ENCODE peak calls at places on chromosomes 13 and 19, in six cellular contexts. I, R, K, E, Q and S are unnamed samples.
A peak's percentile ranks its signal among the peaks of the same experiment; 100 is the strongest.

GRCh38 chr13:29435125-29435911 is 160.2 kb downstream of the SLC7A1 start:
- DNase-seq in I (no peak), R (peak; percentile 63), Q (no peak), E (no peak), K (no peak), S (no peak)

GRCh38 chr19:33781996-33782395 is 14.7 kb upstream of the KCTD15 start:
- DNase-seq in R (no peak), I (no peak), Q (no peak), K (no peak), E (no peak), S (no peak)

GRCh38 chr13:45479661-45480060 is 14.9 kb downstream of the COG3 start:
- DNase-seq in R (no peak), Q (no peak), I (no peak), E (no peak), K (no peak), S (no peak)

GRCh38 chr13:51734786-51735185 is 69.2 kb downstream of the DHRS12 start:
- DNase-seq in I (no peak), Q (no peak), R (no peak), E (no peak), K (no peak), S (no peak)

GRCh38 chr13:97881556-97881955 is 71.9 kb upstream of the IPO5 start:
- DNase-seq in R (no peak), E (no peak), Q (no peak), I (no peak), K (no peak), S (no peak)

GRCh38 chr13:36072536-36072935 is 58.6 kb downstream of the DCLK1 start:
- DNase-seq in E (no peak), I (no peak), Q (no peak), R (no peak), K (no peak), S (no peak)

GRCh38 chr19:29520390-29520789 is 5.4 kb upstream of the VSTM2B start:
- DNase-seq in K (no peak), I (no peak), Q (no peak), R (no peak), E (no peak), S (no peak)

GRCh38 chr19:40691421-40692211 is 1.2 kb upstream of the NUMBL start:
- DNase-seq in I (no peak), K (no peak), Q (no peak), E (peak; percentile 8), R (no peak), S (peak; percentile 51)

GRCh38 chr13:102225892-102226291 is 176.0 kb downstream of the FGF14 start:
- DNase-seq in E (no peak), Q (no peak), I (no peak), R (no peak), K (no peak), S (no peak)

GRCh38 chr13:45658586-45659235 is 43.2 kb upstream of the ERICH6B start:
- DNase-seq in K (no peak), E (no peak), I (no peak), R (no peak), Q (no peak), S (no peak)

GRCh38 chr19:35436477-35437141 is 11.4 kb upstream of the FFAR2 start:
- DNase-seq in R (peak; percentile 57), Q (no peak), K (no peak), E (no peak), I (peak; percentile 46), S (no peak)

GRCh38 chr19:2014731-2015610 is 543 bp downstream of the BTBD2 start:
- DNase-seq in I (no peak), K (no peak), R (peak; percentile 65), Q (no peak), E (peak; percentile 67), S (peak; percentile 72)

GRCh38 chr19:30824809-30825208 is 452.6 kb downstream of the ZNF536 start:
- DNase-seq in I (no peak), R (no peak), E (no peak), Q (no peak), K (no peak), S (no peak)